ENCODE peak calls at places on chromosomes 12 and 14, in ten cellular contexts. V is renal cortical epithelial cell; N is activated T-cell treated with anti-CD3 and anti-CD28 coated beads for 24 hours; Z is NCI-H748 treated with DMSO at 0.1 percent for 48 hours; Y is amniotic epithelial cell; J is HL-60; I is NT2/D1; A is A549; P is stimulated activated CD8-positive, alpha-beta memory T cell treated with anti-CD3 and anti-CD28 coated beads, Interleukin-15, amount 100 ng/mL, for 24 hours; U is T-helper 2 cell. W is an unnamed sample.

GRCh38 chr14:72476657-72477499 is 417.0 kb downstream of the DPF3 start:
- DNase-seq in V (peak; percentile 100), N (peak; percentile 55), Z (peak; percentile 48), Y (peak; percentile 59), J (peak; percentile 28), I (peak; percentile 68), A (peak; percentile 1), P (peak; percentile 14), U (peak; percentile 27), W (no peak)

GRCh38 chr14:77409131-77409533 is 14.2 kb downstream of the NOXRED1 start:
- DNase-seq in V (peak; percentile 31), N (no peak), Z (no peak), Y (peak; percentile 75), J (no peak), I (no peak), A (peak; percentile 64), P (no peak), U (no peak), W (no peak)

GRCh38 chr12:130041983-130042812 is 120.1 kb upstream of the FZD10 start:
- DNase-seq in V (no peak), N (peak; percentile 33), Z (peak; percentile 64), Y (no peak), J (no peak), I (peak; percentile 39), A (no peak), P (peak; percentile 35), U (no peak), W (no peak)

GRCh38 chr14:100536141-100536540 is 51.1 kb downstream of the BEGAIN start:
- DNase-seq in V (no peak), N (no peak), Z (no peak), Y (no peak), J (no peak), I (no peak), A (no peak), P (no peak), U (no peak), W (peak; percentile 3)

GRCh38 chr14:30180219-30180618 is 252.6 kb upstream of the PRKD1 start:
- DNase-seq in V (peak; percentile 7), N (no peak), Z (no peak), Y (peak; percentile 95), J (no peak), I (no peak), A (no peak), P (no peak), U (no peak), W (no peak)

GRCh38 chr14:91753501-91754128 is 21.7 kb upstream of the CATSPERB start:
- DNase-seq in V (peak; percentile 69), N (no peak), Z (no peak), Y (no peak), J (no peak), I (no peak), A (no peak), P (no peak), U (no peak), W (no peak)

GRCh38 chr12:62332598-62332997 is 72.4 kb downstream of the USP15 start:
- DNase-seq in V (peak; percentile 70), N (no peak), Z (no peak), Y (peak; percentile 39), J (no peak), I (no peak), A (no peak), P (no peak), U (no peak), W (no peak)

GRCh38 chr14:54470701-54471100 is 18.1 kb downstream of the GMFB start:
- DNase-seq in V (peak; percentile 31), N (no peak), Z (no peak), Y (no peak), J (no peak), I (no peak), A (peak; percentile 46), P (no peak), U (no peak), W (no peak)

GRCh38 chr12:51393676-51394545 is 2.7 kb upstream of the GALNT6 start:
- DNase-seq in V (peak; percentile 89), N (peak; percentile 39), Z (no peak), Y (peak; percentile 82), J (peak; percentile 70), I (no peak), A (no peak), P (no peak), U (peak; percentile 15), W (no peak)

GRCh38 chr14:55324812-55325211 is 53.6 kb downstream of the FBXO34 start:
- DNase-seq in V (no peak), N (no peak), Z (no peak), Y (no peak), J (no peak), I (no peak), A (no peak), P (no peak), U (no peak), W (no peak)

GRCh38 chr12:22047495-22047894 is 1.5 kb downstream of the CMAS start:
- DNase-seq in V (no peak), N (no peak), Z (no peak), Y (no peak), J (no peak), I (no peak), A (no peak), P (no peak), U (no peak), W (no peak)

GRCh38 chr12:78210894-78211302 is 380.2 kb downstream of the NAV3 start:
- DNase-seq in V (peak; percentile 99), N (no peak), Z (peak; percentile 23), Y (peak; percentile 91), J (no peak), I (no peak), A (peak; percentile 25), P (no peak), U (no peak), W (no peak)

GRCh38 chr12:5003025-5003666 is 40.5 kb upstream of the KCNA5 start:
- DNase-seq in V (peak; percentile 42), N (no peak), Z (peak; percentile 23), Y (peak; percentile 11), J (peak; percentile 12), I (peak; percentile 89), A (peak; percentile 61), P (peak; percentile 4), U (no peak), W (peak; percentile 73)

GRCh38 chr12:100733817-100734593 is 60.6 kb upstream of the ANO4 start:
- DNase-seq in V (peak; percentile 61), N (no peak), Z (peak; percentile 51), Y (peak; percentile 40), J (no peak), I (no peak), A (peak; percentile 60), P (no peak), U (no peak), W (no peak)

GRCh38 chr12:122460061-122460460 is 37.6 kb upstream of the CLIP1 start:
- DNase-seq in V (no peak), N (no peak), Z (no peak), Y (no peak), J (no peak), I (no peak), A (no peak), P (no peak), U (no peak), W (no peak)

GRCh38 chr12:4246116-4246515 is 27.4 kb upstream of the CCND2 start:
- DNase-seq in V (no peak), N (no peak), Z (no peak), Y (no peak), J (no peak), I (no peak), A (no peak), P (no peak), U (no peak), W (no peak)

GRCh38 chr12:57943438-57944080 is 2.2 kb downstream of the ATP23 start:
- DNase-seq in V (no peak), N (no peak), Z (no peak), Y (no peak), J (no peak), I (no peak), A (no peak), P (no peak), U (no peak), W (no peak)

GRCh38 chr12:90896164-90896563 is 58.8 kb downstream of the CCER1 start:
- DNase-seq in V (peak; percentile 94), N (no peak), Z (no peak), Y (peak; percentile 74), J (no peak), I (no peak), A (no peak), P (no peak), U (no peak), W (no peak)

GRCh38 chr12:108360487-108360886 is 21.4 kb upstream of the CMKLR1 start:
- DNase-seq in V (peak; percentile 16), N (no peak), Z (no peak), Y (no peak), J (no peak), I (no peak), A (no peak), P (no peak), U (no peak), W (peak; percentile 11)

GRCh38 chr12:109926488-109927210 is 26.6 kb downstream of the TCHP start:
- DNase-seq in V (no peak), N (no peak), Z (no peak), Y (no peak), J (no peak), I (no peak), A (no peak), P (no peak), U (no peak), W (peak; percentile 35)

GRCh38 chr14:53715390-53715730 is 241.3 kb downstream of the BMP4 start:
- DNase-seq in V (peak; percentile 93), N (no peak), Z (no peak), Y (peak; percentile 75), J (no peak), I (no peak), A (peak; percentile 20), P (no peak), U (no peak), W (no peak)

GRCh38 chr12:33431648-33432047 is 8.0 kb downstream of the SYT10 start:
- DNase-seq in V (no peak), N (no peak), Z (no peak), Y (no peak), J (no peak), I (no peak), A (no peak), P (no peak), U (no peak), W (no peak)

GRCh38 chr12:123914726-123915345 is 57.8 kb downstream of the CCDC92 start:
- DNase-seq in V (no peak), N (no peak), Z (no peak), Y (no peak), J (no peak), I (no peak), A (no peak), P (no peak), U (no peak), W (no peak)

GRCh38 chr14:71591929-71592328 is 340.3 kb upstream of the RGS6 start:
- DNase-seq in V (peak; percentile 57), N (no peak), Z (no peak), Y (peak; percentile 90), J (peak; percentile 1), I (no peak), A (no peak), P (no peak), U (no peak), W (no peak)

GRCh38 chr14:104149278-104149595 is 10.8 kb downstream of the KIF26A start:
- DNase-seq in V (no peak), N (no peak), Z (no peak), Y (no peak), J (no peak), I (no peak), A (no peak), P (no peak), U (no peak), W (no peak)

GRCh38 chr14:66295386-66295785 is 190.8 kb upstream of the CCDC196 start:
- DNase-seq in V (no peak), N (no peak), Z (no peak), Y (no peak), J (no peak), I (no peak), A (no peak), P (no peak), U (no peak), W (no peak)